ENCODE peak calls at places on chromosomes 4 and X, in eight cellular contexts. One of them, this sample, is unnamed. For H3K4me1, the result is how much of the 10 kb centered on the place peaks cover.

GRCh38 chr4:33696586-33696985 is 2547.7 kb downstream of the ARAP2 start:
- DNase-seq in endodermal cell: no peak
- DNase-seq in tibial nerve: no peak
- DNase-seq in A549: no peak
- DNase-seq in Karpas-422: no peak
- DNase-seq in body of pancreas: no peak
- DNase-seq in heart left ventricle: no peak
- DNase-seq in right cardiac atrium: no peak
- DNase-seq in this sample: no peak

GRCh38 chr4:180900781-180901180 is 1342.4 kb upstream of the TENM3 start:
- DNase-seq in endodermal cell: no peak
- DNase-seq in tibial nerve: no peak
- DNase-seq in A549: no peak
- DNase-seq in Karpas-422: no peak
- DNase-seq in body of pancreas: no peak
- DNase-seq in heart left ventricle: no peak
- DNase-seq in right cardiac atrium: no peak
- DNase-seq in this sample: no peak

GRCh38 chr4:97589481-97590196 is 553.6 kb downstream of the STPG2 start:
- DNase-seq in endodermal cell: no peak
- DNase-seq in tibial nerve: no peak
- DNase-seq in A549: no peak
- DNase-seq in Karpas-422: no peak
- DNase-seq in body of pancreas: no peak
- DNase-seq in heart left ventricle: no peak
- DNase-seq in right cardiac atrium: no peak
- DNase-seq in this sample: no peak

GRCh38 chr4:86593726-86594558 is at the start of gene PTPN13:
- DNase-seq in endodermal cell: peak
- DNase-seq in tibial nerve: peak
- DNase-seq in A549: peak
- DNase-seq in Karpas-422: no peak
- DNase-seq in body of pancreas: peak
- DNase-seq in heart left ventricle: peak
- DNase-seq in right cardiac atrium: peak
- DNase-seq in this sample: peak

GRCh38 chrX:111170017-111170416 is 74.0 kb downstream of the PAK3 start:
- DNase-seq in endodermal cell: no peak
- DNase-seq in tibial nerve: no peak
- DNase-seq in A549: no peak
- DNase-seq in Karpas-422: no peak
- DNase-seq in body of pancreas: no peak
- DNase-seq in heart left ventricle: no peak
- DNase-seq in right cardiac atrium: no peak
- DNase-seq in this sample: no peak

GRCh38 chrX:40646489-40647306 is 663 bp downstream of the CXorf38 start:
- DNase-seq in endodermal cell: no peak
- DNase-seq in tibial nerve: peak
- DNase-seq in A549: peak
- DNase-seq in Karpas-422: peak
- DNase-seq in body of pancreas: peak
- DNase-seq in heart left ventricle: peak
- DNase-seq in right cardiac atrium: peak
- DNase-seq in this sample: peak

GRCh38 chrX:125544856-125545255 is 225.2 kb downstream of the TEX13C start:
- DNase-seq in endodermal cell: no peak
- DNase-seq in tibial nerve: no peak
- DNase-seq in A549: no peak
- DNase-seq in Karpas-422: no peak
- DNase-seq in body of pancreas: no peak
- DNase-seq in heart left ventricle: no peak
- DNase-seq in right cardiac atrium: no peak
- DNase-seq in this sample: no peak

GRCh38 chr4:10783351-10783750 is 98.8 kb upstream of the CLNK start:
- DNase-seq in endodermal cell: no peak
- DNase-seq in tibial nerve: no peak
- DNase-seq in A549: no peak
- DNase-seq in Karpas-422: no peak
- DNase-seq in body of pancreas: no peak
- DNase-seq in heart left ventricle: no peak
- DNase-seq in right cardiac atrium: no peak
- DNase-seq in this sample: no peak

GRCh38 chrX:34813618-34814017 is 129.0 kb upstream of the FAM47B start:
- DNase-seq in endodermal cell: no peak
- DNase-seq in tibial nerve: no peak
- DNase-seq in A549: no peak
- DNase-seq in Karpas-422: no peak
- DNase-seq in body of pancreas: no peak
- DNase-seq in heart left ventricle: no peak
- DNase-seq in right cardiac atrium: no peak
- DNase-seq in this sample: no peak

GRCh38 chrX:14942341-14942740 is 69.1 kb downstream of the MOSPD2 start:
- DNase-seq in endodermal cell: no peak
- DNase-seq in tibial nerve: no peak
- DNase-seq in A549: no peak
- DNase-seq in Karpas-422: no peak
- DNase-seq in body of pancreas: no peak
- DNase-seq in heart left ventricle: no peak
- DNase-seq in right cardiac atrium: no peak
- DNase-seq in this sample: no peak

GRCh38 chr4:78250500-78250899 is 193.4 kb downstream of the FRAS1 start:
- DNase-seq in endodermal cell: no peak
- DNase-seq in tibial nerve: no peak
- DNase-seq in A549: no peak
- DNase-seq in Karpas-422: peak
- DNase-seq in body of pancreas: no peak
- DNase-seq in heart left ventricle: no peak
- DNase-seq in right cardiac atrium: no peak
- DNase-seq in this sample: no peak

GRCh38 chr4:82429728-82430192 is 502 bp downstream of the HNRNPDL start:
- DNase-seq in endodermal cell: no peak
- DNase-seq in tibial nerve: no peak
- DNase-seq in A549: no peak
- DNase-seq in Karpas-422: no peak
- DNase-seq in body of pancreas: no peak
- DNase-seq in heart left ventricle: no peak
- DNase-seq in right cardiac atrium: no peak
- DNase-seq in this sample: no peak

GRCh38 chrX:15356444-15356843 is 21.1 kb upstream of the PIGA start:
- DNase-seq in endodermal cell: no peak
- DNase-seq in tibial nerve: peak
- DNase-seq in A549: no peak
- DNase-seq in Karpas-422: peak
- DNase-seq in body of pancreas: no peak
- DNase-seq in heart left ventricle: no peak
- DNase-seq in right cardiac atrium: no peak
- DNase-seq in this sample: no peak

GRCh38 chr4:43374352-43374751 is 481.8 kb downstream of the GRXCR1 start:
- DNase-seq in endodermal cell: no peak
- DNase-seq in tibial nerve: no peak
- DNase-seq in A549: no peak
- DNase-seq in Karpas-422: no peak
- DNase-seq in body of pancreas: no peak
- DNase-seq in heart left ventricle: no peak
- DNase-seq in right cardiac atrium: no peak
- DNase-seq in this sample: no peak

GRCh38 chrX:68947882-68948605 is 119.2 kb downstream of the EFNB1 start:
- DNase-seq in endodermal cell: no peak
- DNase-seq in tibial nerve: no peak
- DNase-seq in A549: no peak
- DNase-seq in Karpas-422: no peak
- DNase-seq in body of pancreas: no peak
- DNase-seq in heart left ventricle: no peak
- DNase-seq in right cardiac atrium: no peak
- DNase-seq in this sample: no peak

GRCh38 chr4:150126880-150127236 is 48.6 kb downstream of the DCLK2 start:
- DNase-seq in endodermal cell: no peak
- DNase-seq in tibial nerve: no peak
- DNase-seq in A549: no peak
- DNase-seq in Karpas-422: no peak
- DNase-seq in body of pancreas: no peak
- DNase-seq in heart left ventricle: no peak
- DNase-seq in right cardiac atrium: no peak
- DNase-seq in this sample: no peak

GRCh38 chrX:100768679-100769338 is 36.9 kb upstream of the SYTL4 start:
- DNase-seq in endodermal cell: peak
- DNase-seq in tibial nerve: peak
- DNase-seq in A549: peak
- DNase-seq in Karpas-422: peak
- DNase-seq in body of pancreas: peak
- DNase-seq in heart left ventricle: peak
- DNase-seq in right cardiac atrium: peak
- DNase-seq in this sample: peak

DNA sequence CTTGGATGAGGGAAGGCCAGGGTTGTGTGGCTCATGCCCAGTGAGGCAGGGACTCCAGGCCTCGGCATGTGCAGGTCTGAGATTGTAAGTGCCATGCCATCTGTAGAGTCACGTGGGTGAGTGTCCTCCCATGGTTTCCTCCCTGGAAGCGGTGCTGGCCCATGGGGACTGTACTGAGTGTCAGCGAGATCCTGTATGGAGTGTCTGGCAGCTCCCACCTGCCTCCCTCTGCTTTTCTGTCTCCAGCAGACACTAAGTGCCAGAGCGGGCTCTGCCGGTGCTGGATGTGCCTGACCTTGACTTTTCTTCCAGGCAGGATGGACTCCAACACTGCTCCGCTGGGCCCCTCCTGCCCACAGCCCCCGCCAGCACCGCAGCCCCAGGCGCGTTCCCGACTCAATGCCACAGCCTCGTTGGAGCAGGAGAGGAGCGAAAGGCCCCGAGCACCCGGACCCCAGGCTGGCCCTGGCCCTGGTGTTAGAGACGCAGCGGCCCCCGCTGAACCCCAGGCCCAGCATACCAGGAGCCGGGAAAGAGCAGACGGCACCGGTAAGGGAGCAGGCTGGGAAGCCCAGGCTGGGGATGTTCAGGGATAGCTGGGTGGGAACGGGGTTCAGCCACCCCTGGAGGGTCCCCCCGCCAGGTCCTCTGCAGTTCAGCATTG is 7.6 kb downstream of the WFS1 start:
- DNase-seq in endodermal cell: no peak
- DNase-seq in tibial nerve: no peak
- DNase-seq in A549: no peak
- DNase-seq in Karpas-422: no peak
- DNase-seq in body of pancreas: no peak
- DNase-seq in heart left ventricle: peak
- DNase-seq in right cardiac atrium: peak
- DNase-seq in this sample: no peak
- H3K4me3 ChIP-seq in endodermal cell: no peak
- H3K4me3 ChIP-seq in tibial nerve: no peak
- H3K4me3 ChIP-seq in A549: no peak
- H3K4me3 ChIP-seq in Karpas-422: no peak
- H3K4me3 ChIP-seq in body of pancreas: no peak
- H3K4me3 ChIP-seq in heart left ventricle: no peak
- H3K4me3 ChIP-seq in right cardiac atrium: no peak
- H3K4me3 ChIP-seq in this sample: no peak

DNA sequence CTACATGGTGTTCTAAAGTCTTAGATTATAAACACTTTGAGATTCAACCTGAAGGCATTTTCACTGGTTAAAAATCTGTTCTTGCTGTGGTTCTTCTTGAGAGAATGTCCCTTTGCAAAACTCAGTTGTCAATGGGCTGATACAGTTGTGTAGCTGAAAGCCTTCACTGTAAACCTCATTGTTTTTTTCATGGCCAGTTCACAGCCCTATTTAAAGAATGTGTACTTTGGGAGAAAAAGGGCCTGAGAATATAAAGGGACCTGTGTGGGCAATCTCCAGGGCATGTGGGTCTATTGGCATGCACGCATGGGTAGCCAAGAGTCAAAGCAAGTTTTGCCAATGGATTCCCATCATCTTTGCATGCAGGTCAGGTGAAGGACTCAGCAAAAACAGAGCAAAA is 7.8 kb upstream of the MAP7D3 start:
- DNase-seq in endodermal cell: no peak
- DNase-seq in tibial nerve: no peak
- DNase-seq in A549: no peak
- DNase-seq in Karpas-422: no peak
- DNase-seq in body of pancreas: no peak
- DNase-seq in heart left ventricle: no peak
- DNase-seq in right cardiac atrium: no peak
- DNase-seq in this sample: no peak
- H3K27ac ChIP-seq in endodermal cell: no peak
- H3K27ac ChIP-seq in tibial nerve: peak
- H3K27ac ChIP-seq in A549: no peak
- H3K27ac ChIP-seq in Karpas-422: no peak
- H3K27ac ChIP-seq in body of pancreas: no peak
- H3K27ac ChIP-seq in heart left ventricle: no peak
- H3K27ac ChIP-seq in right cardiac atrium: no peak
- H3K27ac ChIP-seq in this sample: peak

GRCh38 chr4:15765910-15766703 is 12.0 kb upstream of the CD38 start:
- DNase-seq in endodermal cell: no peak
- DNase-seq in tibial nerve: no peak
- DNase-seq in A549: no peak
- DNase-seq in Karpas-422: no peak
- DNase-seq in body of pancreas: no peak
- DNase-seq in heart left ventricle: no peak
- DNase-seq in right cardiac atrium: no peak
- DNase-seq in this sample: no peak

GRCh38 chr4:15766821-15767220 is 11.3 kb upstream of the CD38 start:
- DNase-seq in endodermal cell: no peak
- DNase-seq in tibial nerve: no peak
- DNase-seq in A549: no peak
- DNase-seq in Karpas-422: no peak
- DNase-seq in body of pancreas: no peak
- DNase-seq in heart left ventricle: no peak
- DNase-seq in right cardiac atrium: no peak
- DNase-seq in this sample: no peak

GRCh38 chr4:15769202-15769601 is 8.9 kb upstream of the CD38 start:
- DNase-seq in endodermal cell: no peak
- DNase-seq in tibial nerve: no peak
- DNase-seq in A549: no peak
- DNase-seq in Karpas-422: no peak
- DNase-seq in body of pancreas: no peak
- DNase-seq in heart left ventricle: no peak
- DNase-seq in right cardiac atrium: no peak
- DNase-seq in this sample: no peak

DNA sequence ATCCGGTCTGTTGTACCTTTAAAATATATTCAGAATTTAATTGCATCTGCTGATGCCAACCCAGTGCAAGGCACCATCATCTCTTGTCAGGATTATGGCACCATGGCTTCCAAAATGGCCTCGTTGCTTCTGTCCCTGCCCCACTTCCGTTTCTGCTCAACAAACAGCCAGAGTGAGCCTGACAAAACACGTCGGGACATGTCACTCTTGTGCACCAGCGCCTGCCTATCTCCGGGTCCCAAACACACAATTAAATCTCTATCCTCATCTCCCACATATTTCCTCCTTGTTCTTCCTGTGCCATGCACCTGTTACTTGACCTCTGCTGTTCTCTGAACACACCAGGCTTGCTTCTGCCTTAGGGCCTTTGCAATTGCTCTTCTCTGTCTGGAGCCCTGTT is 12.8 kb upstream of the CD38 start:
- DNase-seq in endodermal cell: no peak
- DNase-seq in tibial nerve: no peak
- DNase-seq in A549: no peak
- DNase-seq in Karpas-422: no peak
- DNase-seq in body of pancreas: no peak
- DNase-seq in heart left ventricle: no peak
- DNase-seq in right cardiac atrium: no peak
- DNase-seq in this sample: no peak
- H3K4me1 ChIP-seq in endodermal cell: under half
- H3K4me1 ChIP-seq in tibial nerve: under half
- H3K4me1 ChIP-seq in A549: under half
- H3K4me1 ChIP-seq in Karpas-422: under half
- H3K4me1 ChIP-seq in body of pancreas: under half
- H3K4me1 ChIP-seq in heart left ventricle: under half
- H3K4me1 ChIP-seq in right cardiac atrium: under half
- H3K4me1 ChIP-seq in this sample: under half

GRCh38 chr4:24800273-24800880 is 5.0 kb downstream of the SOD3 start:
- DNase-seq in endodermal cell: peak
- DNase-seq in tibial nerve: no peak
- DNase-seq in A549: no peak
- DNase-seq in Karpas-422: no peak
- DNase-seq in body of pancreas: no peak
- DNase-seq in heart left ventricle: peak
- DNase-seq in right cardiac atrium: peak
- DNase-seq in this sample: no peak
- H3K4me3 ChIP-seq in endodermal cell: peak
- H3K4me3 ChIP-seq in tibial nerve: peak
- H3K4me3 ChIP-seq in A549: no peak
- H3K4me3 ChIP-seq in Karpas-422: no peak
- H3K4me3 ChIP-seq in body of pancreas: no peak
- H3K4me3 ChIP-seq in heart left ventricle: no peak
- H3K4me3 ChIP-seq in right cardiac atrium: no peak
- H3K4me3 ChIP-seq in this sample: peak